ENCODE peak calls at places on chromosomes 3 and 15, in seven cellular contexts. One of them, this sample, is unnamed.

GRCh38 chr15:29925227-29926082 is 103.2 kb upstream of the TJP1 start:
- DNase-seq in Daoy: peak
- DNase-seq in choroid plexus epithelial cell: peak
- DNase-seq in stimulated activated CD4-positive, alpha-beta T cell treated with anti-CD3 and anti-CD28 coated beads, Interleukin-1b, Interleukin-23, amount 100 ng/mL, for 48 hours: peak
- DNase-seq in caudate nucleus: peak
- DNase-seq in HT1080: peak
- DNase-seq in gastrocnemius medialis: no peak
- DNase-seq in this sample: no peak

GRCh38 chr3:113141543-113141942 is 69.8 kb upstream of the BOC start:
- DNase-seq in Daoy: no peak
- DNase-seq in choroid plexus epithelial cell: no peak
- DNase-seq in stimulated activated CD4-positive, alpha-beta T cell treated with anti-CD3 and anti-CD28 coated beads, Interleukin-1b, Interleukin-23, amount 100 ng/mL, for 48 hours: no peak
- DNase-seq in caudate nucleus: no peak
- DNase-seq in HT1080: no peak
- DNase-seq in gastrocnemius medialis: no peak
- DNase-seq in this sample: no peak

GRCh38 chr3:108096506-108097325 is 5.9 kb upstream of the CD47 start:
- DNase-seq in Daoy: peak
- DNase-seq in choroid plexus epithelial cell: no peak
- DNase-seq in stimulated activated CD4-positive, alpha-beta T cell treated with anti-CD3 and anti-CD28 coated beads, Interleukin-1b, Interleukin-23, amount 100 ng/mL, for 48 hours: no peak
- DNase-seq in caudate nucleus: no peak
- DNase-seq in HT1080: peak
- DNase-seq in gastrocnemius medialis: no peak
- DNase-seq in this sample: no peak

GRCh38 chr3:162956711-162957110 is 1460.1 kb downstream of the OTOL1 start:
- DNase-seq in Daoy: no peak
- DNase-seq in choroid plexus epithelial cell: no peak
- DNase-seq in stimulated activated CD4-positive, alpha-beta T cell treated with anti-CD3 and anti-CD28 coated beads, Interleukin-1b, Interleukin-23, amount 100 ng/mL, for 48 hours: no peak
- DNase-seq in caudate nucleus: no peak
- DNase-seq in HT1080: no peak
- DNase-seq in gastrocnemius medialis: no peak
- DNase-seq in this sample: no peak

GRCh38 chr3:170410428-170411029 is 8.1 kb upstream of the CLDN11 start:
- DNase-seq in Daoy: no peak
- DNase-seq in choroid plexus epithelial cell: peak
- DNase-seq in stimulated activated CD4-positive, alpha-beta T cell treated with anti-CD3 and anti-CD28 coated beads, Interleukin-1b, Interleukin-23, amount 100 ng/mL, for 48 hours: no peak
- DNase-seq in caudate nucleus: no peak
- DNase-seq in HT1080: peak
- DNase-seq in gastrocnemius medialis: no peak
- DNase-seq in this sample: no peak

GRCh38 chr15:40058476-40059140 is 19.6 kb upstream of the SRP14 start:
- DNase-seq in Daoy: no peak
- DNase-seq in choroid plexus epithelial cell: peak
- DNase-seq in stimulated activated CD4-positive, alpha-beta T cell treated with anti-CD3 and anti-CD28 coated beads, Interleukin-1b, Interleukin-23, amount 100 ng/mL, for 48 hours: no peak
- DNase-seq in caudate nucleus: no peak
- DNase-seq in HT1080: peak
- DNase-seq in gastrocnemius medialis: no peak
- DNase-seq in this sample: no peak

GRCh38 chr15:31463521-31464102 is 137.0 kb downstream of the KLF13 start:
- DNase-seq in Daoy: no peak
- DNase-seq in choroid plexus epithelial cell: no peak
- DNase-seq in stimulated activated CD4-positive, alpha-beta T cell treated with anti-CD3 and anti-CD28 coated beads, Interleukin-1b, Interleukin-23, amount 100 ng/mL, for 48 hours: no peak
- DNase-seq in caudate nucleus: no peak
- DNase-seq in HT1080: no peak
- DNase-seq in gastrocnemius medialis: no peak
- DNase-seq in this sample: no peak

GRCh38 chr15:59616390-59616789 is 4.8 kb downstream of the GCNT3 start:
- DNase-seq in Daoy: no peak
- DNase-seq in choroid plexus epithelial cell: no peak
- DNase-seq in stimulated activated CD4-positive, alpha-beta T cell treated with anti-CD3 and anti-CD28 coated beads, Interleukin-1b, Interleukin-23, amount 100 ng/mL, for 48 hours: no peak
- DNase-seq in caudate nucleus: no peak
- DNase-seq in HT1080: no peak
- DNase-seq in gastrocnemius medialis: no peak
- DNase-seq in this sample: no peak

GRCh38 chr3:186365202-186365974 is 3.4 kb upstream of the DGKG start:
- DNase-seq in Daoy: peak
- DNase-seq in choroid plexus epithelial cell: no peak
- DNase-seq in stimulated activated CD4-positive, alpha-beta T cell treated with anti-CD3 and anti-CD28 coated beads, Interleukin-1b, Interleukin-23, amount 100 ng/mL, for 48 hours: no peak
- DNase-seq in caudate nucleus: no peak
- DNase-seq in HT1080: peak
- DNase-seq in gastrocnemius medialis: no peak
- DNase-seq in this sample: no peak

GRCh38 chr3:43948013-43948412 is 257.3 kb downstream of the ABHD5 start:
- DNase-seq in Daoy: peak
- DNase-seq in choroid plexus epithelial cell: no peak
- DNase-seq in stimulated activated CD4-positive, alpha-beta T cell treated with anti-CD3 and anti-CD28 coated beads, Interleukin-1b, Interleukin-23, amount 100 ng/mL, for 48 hours: no peak
- DNase-seq in caudate nucleus: no peak
- DNase-seq in HT1080: no peak
- DNase-seq in gastrocnemius medialis: no peak
- DNase-seq in this sample: no peak

GRCh38 chr3:23202203-23202920 is 765 bp upstream of the UBE2E2 start:
- DNase-seq in Daoy: peak
- DNase-seq in choroid plexus epithelial cell: peak
- DNase-seq in stimulated activated CD4-positive, alpha-beta T cell treated with anti-CD3 and anti-CD28 coated beads, Interleukin-1b, Interleukin-23, amount 100 ng/mL, for 48 hours: no peak
- DNase-seq in caudate nucleus: peak
- DNase-seq in HT1080: no peak
- DNase-seq in gastrocnemius medialis: no peak
- DNase-seq in this sample: no peak

GRCh38 chr3:49701388-49702077 is 12.2 kb downstream of the RNF123 start:
- DNase-seq in Daoy: no peak
- DNase-seq in choroid plexus epithelial cell: no peak
- DNase-seq in stimulated activated CD4-positive, alpha-beta T cell treated with anti-CD3 and anti-CD28 coated beads, Interleukin-1b, Interleukin-23, amount 100 ng/mL, for 48 hours: no peak
- DNase-seq in caudate nucleus: no peak
- DNase-seq in HT1080: no peak
- DNase-seq in gastrocnemius medialis: no peak
- DNase-seq in this sample: no peak

GRCh38 chr15:76199106-76200082 is 111.9 kb downstream of the ETFA start:
- DNase-seq in Daoy: peak
- DNase-seq in choroid plexus epithelial cell: peak
- DNase-seq in stimulated activated CD4-positive, alpha-beta T cell treated with anti-CD3 and anti-CD28 coated beads, Interleukin-1b, Interleukin-23, amount 100 ng/mL, for 48 hours: no peak
- DNase-seq in caudate nucleus: no peak
- DNase-seq in HT1080: peak
- DNase-seq in gastrocnemius medialis: peak
- DNase-seq in this sample: no peak